ENCODE peak calls at places on chromosomes 16 and 17, in ten cellular contexts. P, E, I, T, V, R, S, L, Y and A are unnamed samples.

GRCh38 chr16:48326937-48327336 is 58.3 kb downstream of the SIAH1 start:
- DNase-seq in P (no peak), E (no peak), I (no peak), T (no peak), V (no peak), R (no peak), S (no peak), L (no peak), Y (no peak), A (no peak)

GRCh38 chr16:14564881-14565687 is 65.0 kb downstream of the PARN start:
- DNase-seq in P (no peak), E (peak; percentile 46), I (no peak), T (peak; percentile 37), V (no peak), R (peak; percentile 46), S (no peak), L (no peak), Y (peak; percentile 57), A (no peak)

GRCh38 chr17:11948791-11949190 is 48.5 kb downstream of the ZNF18 start:
- DNase-seq in P (peak; percentile 84), E (peak; percentile 22), I (no peak), T (peak; percentile 18), V (no peak), R (peak; percentile 87), S (no peak), L (no peak), Y (peak; percentile 89), A (peak; percentile 59)

GRCh38 chr16:55051571-55051970 is 120.9 kb downstream of the IRX5 start:
- DNase-seq in P (no peak), E (no peak), I (no peak), T (no peak), V (no peak), R (no peak), S (no peak), L (peak; percentile 16), Y (no peak), A (no peak)

GRCh38 chr16:9689597-9689996 is 492.6 kb downstream of the GRIN2A start:
- DNase-seq in P (no peak), E (no peak), I (no peak), T (no peak), V (no peak), R (no peak), S (no peak), L (no peak), Y (no peak), A (no peak)

GRCh38 chr16:75206749-75207451 is at the start of gene CTRB2:
- DNase-seq in P (no peak), E (no peak), I (no peak), T (no peak), V (no peak), R (no peak), S (no peak), L (no peak), Y (no peak), A (peak; percentile 48)

GRCh38 chr17:35022536-35023063 is 40.9 kb downstream of the RFFL start:
- DNase-seq in P (peak; percentile 76), E (peak; percentile 82), I (no peak), T (peak; percentile 83), V (peak; percentile 61), R (peak; percentile 80), S (no peak), L (peak; percentile 87), Y (peak; percentile 84), A (peak; percentile 81)

GRCh38 chr17:37792787-37793186 is 47.9 kb upstream of the HNF1B start:
- DNase-seq in P (no peak), E (no peak), I (no peak), T (no peak), V (no peak), R (no peak), S (no peak), L (no peak), Y (peak; percentile 6), A (no peak)

GRCh38 chr17:70875729-70876344 is 706.5 kb downstream of the KCNJ2 start:
- DNase-seq in P (no peak), E (no peak), I (no peak), T (no peak), V (no peak), R (peak; percentile 14), S (no peak), L (no peak), Y (peak; percentile 83), A (no peak)

GRCh38 chr17:43791589-43791988 is 11.4 kb downstream of the CFAP97D1 start:
- DNase-seq in P (no peak), E (peak; percentile 71), I (no peak), T (no peak), V (no peak), R (peak; percentile 69), S (peak; percentile 55), L (no peak), Y (peak; percentile 29), A (no peak)

GRCh38 chr17:7842380-7842949 is 8.4 kb downstream of the KDM6B start:
- DNase-seq in P (peak; percentile 83), E (peak; percentile 90), I (no peak), T (peak; percentile 41), V (peak; percentile 97), R (peak; percentile 83), S (no peak), L (peak; percentile 92), Y (peak; percentile 89), A (peak; percentile 84)

GRCh38 chr16:85610446-85611204 is 2.5 kb upstream of the GSE1 start:
- DNase-seq in P (peak; percentile 92), E (peak; percentile 84), I (peak; percentile 84), T (peak; percentile 83), V (peak; percentile 84), R (peak; percentile 79), S (peak; percentile 83), L (peak; percentile 93), Y (peak; percentile 80), A (peak; percentile 95)

GRCh38 chr16:24855678-24856077 is 9.9 kb downstream of the SLC5A11 start:
- DNase-seq in P (no peak), E (peak; percentile 87), I (no peak), T (peak; percentile 17), V (no peak), R (no peak), S (no peak), L (no peak), Y (no peak), A (no peak)

GRCh38 chr17:78341559-78342437 is 18.1 kb downstream of the SOCS3 start:
- DNase-seq in P (peak; percentile 74), E (peak; percentile 77), I (peak; percentile 61), T (peak; percentile 47), V (no peak), R (peak; percentile 86), S (peak; percentile 97), L (peak; percentile 89), Y (peak; percentile 89), A (peak; percentile 95)

GRCh38 chr17:42782402-42783061 is 2.1 kb downstream of the WNK4 start:
- DNase-seq in P (no peak), E (no peak), I (no peak), T (no peak), V (no peak), R (no peak), S (no peak), L (no peak), Y (no peak), A (no peak)
- H3K4me3 ChIP-seq in P (no peak overlapping the region), E (no peak overlapping the region), I (no peak overlapping the region), T (peak overlapping the region; percentile 52), V (no peak overlapping the region), R (no peak overlapping the region), S (peak overlapping the region; percentile 61), L (no peak overlapping the region), Y (no peak overlapping the region), A (no peak overlapping the region)

DNA sequence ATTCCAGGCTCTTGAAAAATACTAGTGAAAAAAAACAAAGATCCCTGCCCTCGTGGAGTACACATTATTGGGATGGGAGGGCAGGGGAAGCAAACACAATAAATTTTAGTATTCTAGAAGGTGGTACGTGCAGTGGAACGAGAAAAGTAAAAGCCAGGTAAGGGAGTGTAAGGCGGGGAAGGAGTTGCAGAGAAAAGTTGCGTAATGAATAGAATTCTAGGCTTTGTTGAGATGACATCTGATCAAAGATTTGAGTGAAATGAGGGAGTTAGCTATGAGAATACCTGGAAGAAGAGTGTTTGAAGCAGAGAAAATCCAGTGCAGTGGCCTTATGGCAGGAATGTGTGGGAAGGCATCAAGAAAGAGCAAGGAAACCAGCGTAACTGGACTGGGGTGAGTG is 2.1 kb downstream of the CKLF start:
- DNase-seq in P (no peak), E (no peak), I (no peak), T (no peak), V (no peak), R (no peak), S (no peak), L (no peak), Y (no peak), A (no peak)
- H3K4me1 ChIP-seq in P (peaks cover 25% of the 10 kb centered on the region), E (peaks cover 32% of the 10 kb centered on the region), I (peaks cover 8% of the 10 kb centered on the region), T (no peaks in the 10 kb centered on the region), V (peaks cover 58% of the 10 kb centered on the region), R (peaks cover 9% of the 10 kb centered on the region), S (peaks cover 22% of the 10 kb centered on the region), L (peaks cover 38% of the 10 kb centered on the region), Y (peaks cover 7% of the 10 kb centered on the region), A (no peaks in the 10 kb centered on the region)

DNA sequence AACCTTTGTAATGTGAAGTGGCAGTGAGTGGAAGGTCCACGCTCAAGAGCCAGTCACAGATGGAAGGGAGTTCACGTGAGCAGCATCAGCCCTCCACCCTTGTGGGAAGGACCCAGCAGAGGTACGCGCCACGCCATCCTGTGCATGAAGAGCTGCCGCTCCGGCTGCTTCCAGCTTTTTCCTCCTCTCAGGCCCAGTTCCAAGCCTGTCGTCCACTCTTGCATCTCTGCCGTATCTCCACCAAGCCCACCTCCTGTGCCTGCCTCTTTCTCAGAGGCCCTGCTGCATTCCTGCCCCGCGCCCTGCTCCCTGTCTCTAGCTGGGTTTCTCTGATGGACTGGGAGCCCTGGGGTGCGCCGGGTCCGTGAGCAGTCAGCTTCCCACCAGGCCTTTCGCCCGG is 10.2 kb downstream of the ZC3H18 start:
- DNase-seq in P (no peak), E (no peak), I (no peak), T (no peak), V (no peak), R (no peak), S (no peak), L (no peak), Y (no peak), A (no peak)
- H3K27ac ChIP-seq in P (no peak overlapping the region), E (no peak overlapping the region), I (no peak overlapping the region), T (no peak overlapping the region), V (no peak overlapping the region), R (no peak overlapping the region), S (no peak overlapping the region), L (no peak overlapping the region), Y (no peak overlapping the region), A (no peak overlapping the region)

DNA sequence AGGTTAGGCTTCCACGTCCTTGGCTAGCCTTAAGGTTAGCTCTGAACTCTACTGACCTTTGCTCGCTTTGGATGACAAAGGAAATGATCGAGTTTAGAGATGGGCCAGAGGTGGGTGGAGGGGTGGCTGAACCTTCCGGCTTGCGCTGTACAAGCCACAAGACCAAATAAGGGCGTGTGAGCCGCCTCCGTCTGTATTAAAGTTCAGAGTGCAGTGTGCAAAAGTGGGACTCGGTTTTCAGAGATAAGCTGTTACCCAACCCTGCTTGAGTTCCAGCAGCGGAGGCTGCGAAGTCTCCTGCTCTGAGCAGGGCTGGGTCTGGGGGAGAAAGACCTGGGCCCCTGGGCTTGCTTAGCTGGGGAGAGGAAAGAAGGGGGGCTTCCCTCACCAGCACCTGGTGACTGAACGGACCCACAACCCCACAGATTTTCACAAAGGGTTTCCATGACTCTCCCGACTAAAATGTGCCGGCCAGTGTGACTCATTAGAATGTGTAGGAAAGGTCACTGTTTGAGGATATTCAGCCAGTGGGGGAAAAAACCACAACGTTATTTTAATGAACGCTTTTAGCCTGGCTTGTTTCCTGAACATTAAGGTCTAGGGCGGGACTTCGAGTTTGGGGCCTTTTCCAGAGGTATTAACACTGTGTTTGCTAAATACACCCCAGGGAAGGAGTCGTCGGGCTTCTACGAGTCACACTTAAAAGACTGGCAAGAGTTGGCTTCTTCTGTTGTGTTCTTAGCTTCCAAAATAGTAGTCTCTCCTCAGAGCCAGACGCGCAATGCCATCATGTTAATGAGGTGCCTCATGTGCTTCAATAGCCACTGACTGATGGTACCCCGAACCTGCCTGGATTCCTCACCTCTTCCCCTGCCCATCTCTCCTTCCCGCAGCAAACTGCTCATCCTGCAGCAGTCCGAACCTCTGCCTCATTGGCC is 67.0 kb downstream of the CENPV start:
- DNase-seq in P (peak; percentile 96), E (peak; percentile 99), I (peak; percentile 30), T (peak; percentile 28), V (peak; percentile 77), R (peak; percentile 99), S (peak; percentile 25), L (peak; percentile 88), Y (peak; percentile 99), A (peak; percentile 88)
- H3K4me3 ChIP-seq in P (no peak overlapping the region), E (no peak overlapping the region), I (peak overlapping the region; percentile 30), T (no peak overlapping the region), V (peak overlapping the region; percentile 29), R (peak overlapping the region; percentile 19), S (peak overlapping the region; percentile 7), L (peak overlapping the region; percentile 24), Y (no peak overlapping the region), A (peak overlapping the region; percentile 6)